ENCODE peak calls at places on chromosomes 13 and 19, in four cellular contexts. One of them, this sample, is unnamed.
A peak's percentile ranks its signal among the peaks of the same experiment; 100 is the strongest.

GRCh38 chr19:22545751-22546150 is 88.4 kb upstream of the ZNF492 start:
- DNase-seq in stomach: no peak
- DNase-seq in ACHN: peak; percentile 31
- DNase-seq in adrenal gland: no peak
- DNase-seq in this sample: peak; percentile 34

GRCh38 chr19:53308339-53308811 is 25.2 kb upstream of the ZNF845 start:
- DNase-seq in stomach: no peak
- DNase-seq in ACHN: no peak
- DNase-seq in adrenal gland: peak; percentile 54
- DNase-seq in this sample: peak; percentile 4

GRCh38 chr19:51138549-51138979 is 3.5 kb upstream of the SIGLEC7 start:
- DNase-seq in stomach: peak; percentile 38
- DNase-seq in ACHN: no peak
- DNase-seq in adrenal gland: peak; percentile 76
- DNase-seq in this sample: no peak

GRCh38 chr13:34207334-34207733 is 389.4 kb downstream of the RFC3 start:
- DNase-seq in stomach: no peak
- DNase-seq in ACHN: peak; percentile 5
- DNase-seq in adrenal gland: peak; percentile 67
- DNase-seq in this sample: no peak

GRCh38 chr19:19633711-19634515 is 5.9 kb upstream of the LPAR2 start:
- DNase-seq in stomach: no peak
- DNase-seq in ACHN: no peak
- DNase-seq in adrenal gland: no peak
- DNase-seq in this sample: no peak

GRCh38 chr13:71949441-71949840 is 82.4 kb upstream of the DACH1 start:
- DNase-seq in stomach: no peak
- DNase-seq in ACHN: no peak
- DNase-seq in adrenal gland: no peak
- DNase-seq in this sample: peak; percentile 15

GRCh38 chr19:17865364-17866311 is 5.9 kb downstream of the RPL18A start:
- DNase-seq in stomach: peak; percentile 78
- DNase-seq in ACHN: no peak
- DNase-seq in adrenal gland: peak; percentile 50
- DNase-seq in this sample: peak; percentile 30

GRCh38 chr13:35826626-35827254 is 304.4 kb downstream of the DCLK1 start:
- DNase-seq in stomach: no peak
- DNase-seq in ACHN: no peak
- DNase-seq in adrenal gland: no peak
- DNase-seq in this sample: peak; percentile 38

GRCh38 chr19:8340341-8341096 is 2.5 kb downstream of the KANK3 start:
- DNase-seq in stomach: peak; percentile 37
- DNase-seq in ACHN: no peak
- DNase-seq in adrenal gland: peak; percentile 91
- DNase-seq in this sample: no peak

GRCh38 chr19:10797541-10798256 is 38.3 kb downstream of the TMED1 start:
- DNase-seq in stomach: no peak
- DNase-seq in ACHN: no peak
- DNase-seq in adrenal gland: no peak
- DNase-seq in this sample: no peak

GRCh38 chr13:104318121-104318520 is 1251.9 kb upstream of the SLC10A2 start:
- DNase-seq in stomach: no peak
- DNase-seq in ACHN: peak; percentile 60
- DNase-seq in adrenal gland: no peak
- DNase-seq in this sample: peak; percentile 54

GRCh38 chr13:49113526-49114286 is 106.4 kb upstream of the MLNR start:
- DNase-seq in stomach: no peak
- DNase-seq in ACHN: peak; percentile 50
- DNase-seq in adrenal gland: no peak
- DNase-seq in this sample: no peak

GRCh38 chr13:99969368-99969933 is 2.1 kb downstream of the ZIC5 start:
- DNase-seq in stomach: no peak
- DNase-seq in ACHN: no peak
- DNase-seq in adrenal gland: peak; percentile 17
- DNase-seq in this sample: no peak

GRCh38 chr13:39273953-39274352 is 235.7 kb downstream of the NHLRC3 start:
- DNase-seq in stomach: peak; percentile 33
- DNase-seq in ACHN: no peak
- DNase-seq in adrenal gland: no peak
- DNase-seq in this sample: peak; percentile 34

GRCh38 chr19:1001538-1002166 is 1.4 kb downstream of the GRIN3B start:
- DNase-seq in stomach: peak; percentile 68
- DNase-seq in ACHN: peak; percentile 31
- DNase-seq in adrenal gland: no peak
- DNase-seq in this sample: peak; percentile 38

GRCh38 chr19:50497030-50497420 is 14.0 kb downstream of the JOSD2 start:
- DNase-seq in stomach: no peak
- DNase-seq in ACHN: no peak
- DNase-seq in adrenal gland: no peak
- DNase-seq in this sample: peak; percentile 63

GRCh38 chr13:99290890-99291289 is 16.3 kb downstream of the GPR183 start:
- DNase-seq in stomach: no peak
- DNase-seq in ACHN: no peak
- DNase-seq in adrenal gland: no peak
- DNase-seq in this sample: no peak

GRCh38 chr13:52599853-52600603 is 42.2 kb upstream of the HNRNPA1L2 start:
- DNase-seq in stomach: no peak
- DNase-seq in ACHN: no peak
- DNase-seq in adrenal gland: no peak
- DNase-seq in this sample: no peak

GRCh38 chr13:108322206-108322824 is 52.8 kb downstream of the TNFSF13B start:
- DNase-seq in stomach: no peak
- DNase-seq in ACHN: peak; percentile 42
- DNase-seq in adrenal gland: no peak
- DNase-seq in this sample: peak; percentile 68